ENCODE peak calls at places on chromosomes 1 and 21, in four cellular contexts. One of them, this sample, is unnamed.

GRCh38 chr1:61426884-61427283 is 298.1 kb downstream of the TM2D1 start:
- DNase-seq in A549: no peak
- DNase-seq in fibroblast of lung: no peak
- DNase-seq in adrenal gland: no peak
- DNase-seq in this sample: peak; percentile 56

GRCh38 chr1:10054465-10054864 is 21.7 kb downstream of the UBE4B start:
- DNase-seq in A549: no peak
- DNase-seq in fibroblast of lung: no peak
- DNase-seq in adrenal gland: no peak
- DNase-seq in this sample: no peak

GRCh38 chr1:162632234-162632666 is at the start of gene DDR2:
- DNase-seq in adrenal gland: peak; percentile 89
- DNase-seq in fibroblast of lung: peak; percentile 99
- DNase-seq in A549: no peak
- DNase-seq in this sample: peak; percentile 74

GRCh38 chr1:175687699-175688098 is 55.7 kb downstream of the TNR start:
- DNase-seq in fibroblast of lung: no peak
- DNase-seq in A549: no peak
- DNase-seq in adrenal gland: no peak
- DNase-seq in this sample: no peak

GRCh38 chr1:6658359-6658758 is 33.7 kb downstream of the THAP3 start:
- DNase-seq in fibroblast of lung: no peak
- DNase-seq in A549: no peak
- DNase-seq in adrenal gland: no peak
- DNase-seq in this sample: no peak

GRCh38 chr1:223802032-223802431 is 43.7 kb downstream of the TP53BP2 start:
- DNase-seq in fibroblast of lung: no peak
- DNase-seq in A549: no peak
- DNase-seq in adrenal gland: no peak
- DNase-seq in this sample: no peak

GRCh38 chr1:229253170-229253974 is 17.5 kb upstream of the RAB4A start:
- DNase-seq in adrenal gland: no peak
- DNase-seq in fibroblast of lung: no peak
- DNase-seq in A549: no peak
- DNase-seq in this sample: peak; percentile 33

GRCh38 chr1:246147471-246148461 is 359.3 kb downstream of the SMYD3 start:
- DNase-seq in adrenal gland: no peak
- DNase-seq in fibroblast of lung: no peak
- DNase-seq in A549: no peak
- DNase-seq in this sample: no peak

GRCh38 chr1:30183006-30183405 is 540.4 kb downstream of the MATN1 start:
- DNase-seq in fibroblast of lung: no peak
- DNase-seq in adrenal gland: no peak
- DNase-seq in A549: no peak
- DNase-seq in this sample: no peak

GRCh38 chr1:77991638-77992037 is 12.8 kb upstream of the FUBP1 start:
- DNase-seq in adrenal gland: no peak
- DNase-seq in fibroblast of lung: no peak
- DNase-seq in A549: no peak
- DNase-seq in this sample: no peak

GRCh38 chr1:48938975-48939374 is 162.3 kb upstream of the BEND5 start:
- DNase-seq in adrenal gland: no peak
- DNase-seq in A549: no peak
- DNase-seq in fibroblast of lung: no peak
- DNase-seq in this sample: no peak

GRCh38 chr1:204417231-204417997 is 5.8 kb upstream of the PPP1R15B start:
- DNase-seq in fibroblast of lung: peak; percentile 97
- DNase-seq in adrenal gland: peak; percentile 91
- DNase-seq in A549: peak; percentile 94
- DNase-seq in this sample: peak; percentile 65

GRCh38 chr1:78619803-78620579 is at the start of gene IFI44L:
- DNase-seq in fibroblast of lung: peak; percentile 73
- DNase-seq in A549: no peak
- DNase-seq in adrenal gland: peak; percentile 52
- DNase-seq in this sample: peak; percentile 47

GRCh38 chr1:224287714-224288113 is 42.3 kb downstream of the NVL start:
- DNase-seq in fibroblast of lung: no peak
- DNase-seq in adrenal gland: no peak
- DNase-seq in A549: no peak
- DNase-seq in this sample: peak; percentile 21

GRCh38 chr21:33132054-33132453 is 62.1 kb downstream of the OLIG1 start:
- DNase-seq in A549: no peak
- DNase-seq in fibroblast of lung: no peak
- DNase-seq in adrenal gland: no peak
- DNase-seq in this sample: no peak

GRCh38 chr1:201456499-201457309 is 12.3 kb downstream of the PHLDA3 start:
- DNase-seq in fibroblast of lung: peak; percentile 97
- DNase-seq in adrenal gland: peak; percentile 79
- DNase-seq in A549: no peak
- DNase-seq in this sample: peak; percentile 77

GRCh38 chr1:227766015-227766634 is 30.9 kb downstream of the SNAP47 start:
- DNase-seq in adrenal gland: no peak
- DNase-seq in A549: no peak
- DNase-seq in fibroblast of lung: no peak
- DNase-seq in this sample: peak; percentile 74

GRCh38 chr1:37037675-37038074 is 3.4 kb upstream of the GRIK3 start:
- DNase-seq in adrenal gland: no peak
- DNase-seq in A549: no peak
- DNase-seq in fibroblast of lung: no peak
- DNase-seq in this sample: no peak

GRCh38 chr21:41133896-41134522 is 34.0 kb upstream of the BACE2 start:
- DNase-seq in adrenal gland: no peak
- DNase-seq in fibroblast of lung: peak; percentile 52
- DNase-seq in A549: peak; percentile 47
- DNase-seq in this sample: peak; percentile 45

GRCh38 chr21:46455575-46456385 is 2.9 kb upstream of the DIP2A start:
- DNase-seq in adrenal gland: peak; percentile 53
- DNase-seq in fibroblast of lung: peak; percentile 27
- DNase-seq in A549: no peak
- DNase-seq in this sample: peak; percentile 17

GRCh38 chr1:115505157-115505571 is 136.6 kb upstream of the VANGL1 start:
- DNase-seq in adrenal gland: no peak
- DNase-seq in fibroblast of lung: peak; percentile 64
- DNase-seq in A549: no peak
- DNase-seq in this sample: no peak

GRCh38 chr1:217026506-217026905 is 303.3 kb upstream of the ESRRG start:
- DNase-seq in A549: no peak
- DNase-seq in adrenal gland: no peak
- DNase-seq in fibroblast of lung: no peak
- DNase-seq in this sample: no peak

GRCh38 chr1:231581859-231582258 is 44.7 kb upstream of the DISC1 start:
- DNase-seq in adrenal gland: no peak
- DNase-seq in fibroblast of lung: no peak
- DNase-seq in A549: no peak
- DNase-seq in this sample: no peak

GRCh38 chr1:35454616-35455015 is 102.6 kb downstream of the KIAA0319L start:
- DNase-seq in fibroblast of lung: peak; percentile 82
- DNase-seq in adrenal gland: no peak
- DNase-seq in A549: no peak
- DNase-seq in this sample: no peak

GRCh38 chr1:94240822-94241221 is 3.4 kb upstream of the ARHGAP29 start:
- DNase-seq in adrenal gland: no peak
- DNase-seq in fibroblast of lung: peak; percentile 39
- DNase-seq in A549: no peak
- DNase-seq in this sample: peak; percentile 72

GRCh38 chr1:59976194-59977074 is 49.9 kb upstream of the CYP2J2 start:
- DNase-seq in adrenal gland: peak; percentile 67
- DNase-seq in A549: peak; percentile 36
- DNase-seq in fibroblast of lung: peak; percentile 71
- DNase-seq in this sample: peak; percentile 58

GRCh38 chr1:91770675-91771074 is 115.3 kb downstream of the TGFBR3 start:
- DNase-seq in A549: no peak
- DNase-seq in adrenal gland: no peak
- DNase-seq in fibroblast of lung: no peak
- DNase-seq in this sample: no peak

GRCh38 chr1:91768786-91769697 is 116.9 kb downstream of the TGFBR3 start:
- DNase-seq in A549: no peak
- DNase-seq in fibroblast of lung: peak; percentile 73
- DNase-seq in adrenal gland: no peak
- DNase-seq in this sample: peak; percentile 31

GRCh38 chr1:91768120-91768519 is 117.8 kb downstream of the TGFBR3 start:
- DNase-seq in A549: no peak
- DNase-seq in fibroblast of lung: no peak
- DNase-seq in adrenal gland: no peak
- DNase-seq in this sample: no peak

GRCh38 chr1:91771717-91772116 is 114.2 kb downstream of the TGFBR3 start:
- DNase-seq in A549: no peak
- DNase-seq in fibroblast of lung: no peak
- DNase-seq in adrenal gland: no peak
- DNase-seq in this sample: no peak

DNA sequence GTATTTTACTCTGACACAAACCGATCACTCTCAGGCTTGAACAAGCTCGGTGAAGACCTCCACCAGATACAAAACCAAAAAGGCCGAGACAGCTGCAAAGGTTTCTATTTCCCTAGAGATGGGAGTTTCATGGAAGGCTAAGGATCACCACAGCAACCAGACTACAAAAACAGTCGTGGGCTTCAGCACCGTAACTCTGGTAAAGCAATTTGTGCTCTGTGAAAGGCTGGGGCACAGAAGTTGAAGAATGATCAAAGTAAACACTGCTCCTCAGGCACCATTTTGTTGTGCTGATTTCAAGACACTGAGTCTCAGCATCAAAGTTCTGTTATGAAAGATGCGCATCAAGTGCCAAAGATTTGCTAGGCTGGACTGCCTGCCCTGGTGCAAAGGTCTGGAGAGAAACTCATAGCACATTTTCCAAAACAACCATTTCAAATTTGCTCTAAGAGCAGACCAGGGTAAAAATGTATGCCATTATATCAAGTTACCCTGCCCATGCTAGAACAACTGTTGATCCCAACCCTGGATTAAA is 116.2 kb downstream of the TGFBR3 start:
- DNase-seq in fibroblast of lung: peak; percentile 24
- DNase-seq in A549: no peak
- DNase-seq in adrenal gland: no peak
- DNase-seq in this sample: peak; percentile 87
- H3K27ac ChIP-seq in fibroblast of lung: no peak overlapping the region
- H3K27ac ChIP-seq in A549: no peak overlapping the region
- H3K27ac ChIP-seq in adrenal gland: peak overlapping the region; percentile 62
- H3K27ac ChIP-seq in this sample: peak overlapping the region; percentile 77

DNA sequence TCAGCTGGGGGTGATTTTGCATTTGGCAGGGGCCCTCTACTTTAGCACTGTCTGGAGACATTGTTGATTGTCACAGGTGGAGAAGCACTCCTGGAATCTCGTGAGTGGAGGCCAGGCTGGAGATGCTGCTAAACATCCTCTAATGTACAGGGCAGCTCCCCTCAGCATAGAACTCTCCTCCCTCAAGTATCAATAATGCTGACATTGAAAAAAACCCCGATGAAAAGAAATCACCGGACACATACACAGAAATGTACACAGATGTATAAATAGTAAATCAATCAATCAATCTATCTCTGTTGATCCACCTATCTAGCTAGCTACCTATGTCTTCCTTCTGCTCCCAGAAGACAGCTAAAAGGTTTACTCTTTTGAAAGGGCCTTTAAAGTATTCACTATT is 89.4 kb upstream of the KCNJ15 start:
- DNase-seq in adrenal gland: no peak
- DNase-seq in A549: no peak
- DNase-seq in fibroblast of lung: no peak
- DNase-seq in this sample: no peak
- H3K27ac ChIP-seq in adrenal gland: no peak overlapping the region
- H3K27ac ChIP-seq in A549: no peak overlapping the region
- H3K27ac ChIP-seq in fibroblast of lung: no peak overlapping the region
- H3K27ac ChIP-seq in this sample: no peak overlapping the region

GRCh38 chr1:209564904-209565303 is 18.6 kb upstream of the CAMK1G start:
- DNase-seq in fibroblast of lung: no peak
- DNase-seq in adrenal gland: no peak
- DNase-seq in A549: no peak
- DNase-seq in this sample: peak; percentile 53

GRCh38 chr1:209569445-209570207 is 13.9 kb upstream of the CAMK1G start:
- DNase-seq in fibroblast of lung: peak; percentile 80
- DNase-seq in adrenal gland: peak; percentile 89
- DNase-seq in A549: peak; percentile 80
- DNase-seq in this sample: peak; percentile 81

GRCh38 chr1:209565759-209566678 is 17.5 kb upstream of the CAMK1G start:
- DNase-seq in fibroblast of lung: peak; percentile 82
- DNase-seq in adrenal gland: peak; percentile 89
- DNase-seq in A549: peak; percentile 73
- DNase-seq in this sample: peak; percentile 94

GRCh38 chr1:209570757-209571156 is 12.8 kb upstream of the CAMK1G start:
- DNase-seq in fibroblast of lung: no peak
- DNase-seq in A549: no peak
- DNase-seq in adrenal gland: no peak
- DNase-seq in this sample: no peak

DNA sequence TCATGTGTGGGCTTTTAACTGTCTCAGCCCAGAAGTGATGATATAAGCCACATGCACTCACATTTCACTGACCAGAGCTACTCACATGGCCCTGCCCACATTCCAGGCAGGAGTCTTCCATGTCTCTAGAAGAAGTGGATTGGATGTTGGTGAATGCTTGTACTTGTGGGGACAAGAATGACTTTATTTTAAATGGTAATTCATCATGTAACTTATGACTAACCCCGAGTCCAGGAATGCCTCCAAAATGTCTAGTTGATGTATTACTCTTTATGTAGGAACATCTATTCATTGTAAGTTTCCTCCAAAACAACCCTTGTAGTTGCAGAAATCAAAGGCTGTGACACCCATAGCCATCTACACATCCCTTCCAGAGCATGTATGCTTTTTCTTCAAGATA is 15.7 kb upstream of the CAMK1G start:
- DNase-seq in fibroblast of lung: peak; percentile 66
- DNase-seq in adrenal gland: peak; percentile 51
- DNase-seq in A549: no peak
- DNase-seq in this sample: peak; percentile 66
- H3K27ac ChIP-seq in fibroblast of lung: no peak overlapping the region
- H3K27ac ChIP-seq in adrenal gland: no peak overlapping the region
- H3K27ac ChIP-seq in A549: no peak overlapping the region
- H3K27ac ChIP-seq in this sample: no peak overlapping the region

GRCh38 chr1:198639581-198640235 is 868 bp downstream of the PTPRC start:
- DNase-seq in adrenal gland: no peak
- DNase-seq in A549: no peak
- DNase-seq in fibroblast of lung: no peak
- DNase-seq in this sample: no peak
- H3K27ac ChIP-seq in adrenal gland: peak overlapping the region; percentile 3
- H3K27ac ChIP-seq in A549: no peak overlapping the region
- H3K27ac ChIP-seq in fibroblast of lung: no peak overlapping the region
- H3K27ac ChIP-seq in this sample: no peak overlapping the region

DNA sequence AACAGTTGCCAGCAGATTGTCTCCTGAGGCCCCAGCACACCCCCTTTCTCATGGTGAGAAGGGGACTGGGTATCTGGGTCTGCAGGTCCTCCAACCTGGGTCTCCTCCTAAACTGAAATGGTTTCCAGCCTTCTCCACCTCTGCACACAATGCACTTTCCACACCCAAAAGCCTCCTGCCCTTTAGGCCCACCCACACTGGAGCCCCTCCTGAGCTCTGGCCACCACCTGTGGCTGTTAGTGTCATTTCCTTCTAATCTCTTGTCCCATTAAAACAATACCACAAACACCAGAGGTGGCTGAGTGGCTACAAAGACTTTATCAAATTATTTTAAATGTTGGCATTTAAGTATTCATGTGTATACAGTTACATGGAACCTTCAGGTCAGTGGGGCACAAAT is 11.5 kb downstream of the GPR3 start:
- DNase-seq in A549: no peak
- DNase-seq in adrenal gland: no peak
- DNase-seq in fibroblast of lung: no peak
- DNase-seq in this sample: no peak
- H3K27ac ChIP-seq in A549: no peak overlapping the region
- H3K27ac ChIP-seq in adrenal gland: peak overlapping the region; percentile 88
- H3K27ac ChIP-seq in fibroblast of lung: peak overlapping the region; percentile 61
- H3K27ac ChIP-seq in this sample: peak overlapping the region; percentile 82

This sample was measured in SJCRH30.